ENCODE peak calls at places on chromosomes 11 and 22, in nine cellular contexts. X is GM23248, C is right cardiac atrium, U is SJSA1, H is breast epithelium, G is sigmoid colon, B is tibial nerve, S is prostate gland, K is IMR-90. J is an unnamed sample.
A peak's percentile ranks its signal among the peaks of the same experiment; 100 is the strongest.

GRCh38 chr11:124762624-124763155 is 600 bp upstream of the ESAM start:
- DNase-seq in B (no peak), H (no peak), G (no peak), X (peak; percentile 30), K (no peak), U (no peak), S (no peak), C (peak; percentile 63), J (peak; percentile 40)

GRCh38 chr22:35227248-35227647 is 30.0 kb upstream of the HMGXB4 start:
- DNase-seq in H (no peak), C (no peak), G (no peak), B (no peak), K (no peak), U (no peak), X (no peak), S (no peak), J (no peak)

GRCh38 chr11:13429288-13429687 is 33.7 kb downstream of the BTBD10 start:
- DNase-seq in X (no peak), S (no peak), H (no peak), G (no peak), C (no peak), B (no peak), U (no peak), K (no peak), J (no peak)

GRCh38 chr11:68430801-68431200 is 29.8 kb upstream of the PPP6R3 start:
- DNase-seq in S (no peak), C (no peak), H (no peak), G (no peak), X (no peak), B (no peak), K (no peak), U (no peak), J (peak; percentile 89)

GRCh38 chr22:46150615-46151423 is 493 bp downstream of the PPARA start:
- DNase-seq in G (peak; percentile 76), B (no peak), U (no peak), X (peak; percentile 55), K (no peak), H (peak; percentile 53), S (peak; percentile 23), C (peak; percentile 84), J (peak; percentile 53)

GRCh38 chr11:124315052-124315451 is 1.3 kb upstream of the OR8D1 start:
- DNase-seq in G (no peak), U (peak; percentile 39), S (no peak), X (peak; percentile 34), C (no peak), K (peak; percentile 80), B (no peak), H (no peak), J (no peak)

GRCh38 chr22:37457093-37457893 is 28.9 kb downstream of the MFNG start:
- DNase-seq in C (peak; percentile 80), K (peak; percentile 48), S (peak; percentile 69), X (peak; percentile 66), B (peak; percentile 81), U (peak; percentile 83), H (peak; percentile 66), G (no peak), J (peak; percentile 85)

GRCh38 chr11:76380161-76380976 is 563 bp downstream of the THAP12 start:
- DNase-seq in H (no peak), X (peak; percentile 62), C (peak; percentile 77), B (no peak), G (peak; percentile 64), K (peak; percentile 13), S (peak; percentile 9), U (no peak), J (peak; percentile 23)

GRCh38 chr22:49760630-49761571 is 66.8 kb downstream of the BRD1 start:
- DNase-seq in S (no peak), K (no peak), X (no peak), B (no peak), G (no peak), C (no peak), H (peak; percentile 33), U (no peak), J (no peak)

GRCh38 chr22:43542681-43543521 is 131.1 kb downstream of the MPPED1 start:
- DNase-seq in H (no peak), B (no peak), C (no peak), S (no peak), U (peak; percentile 24), X (no peak), G (peak; percentile 28), K (no peak), J (no peak)

GRCh38 chr11:62138630-62139425 is 15.0 kb downstream of the INCENP start:
- DNase-seq in H (no peak), C (no peak), K (no peak), B (no peak), U (peak; percentile 41), G (no peak), S (no peak), X (no peak), J (no peak)

GRCh38 chr11:64100782-64101358 is 65.0 kb downstream of the MACROD1 start:
- DNase-seq in G (no peak), H (no peak), X (no peak), S (no peak), B (no peak), C (peak; percentile 27), K (no peak), U (no peak), J (no peak)

GRCh38 chr11:35059040-35059439 is 79.9 kb upstream of the CD44 start:
- DNase-seq in G (no peak), K (no peak), X (no peak), H (no peak), U (no peak), C (no peak), B (no peak), S (no peak), J (no peak)

GRCh38 chr11:86749861-86750401 is 50.4 kb upstream of the PRSS23 start:
- DNase-seq in H (no peak), X (peak; percentile 32), C (no peak), K (no peak), G (no peak), B (no peak), U (no peak), S (no peak), J (no peak)

GRCh38 chr11:34302046-34302921 is 55.5 kb downstream of the ABTB2 start:
- DNase-seq in C (no peak), G (no peak), H (no peak), K (peak; percentile 98), S (no peak), B (no peak), U (peak; percentile 79), X (peak; percentile 94), J (no peak)

DNA sequence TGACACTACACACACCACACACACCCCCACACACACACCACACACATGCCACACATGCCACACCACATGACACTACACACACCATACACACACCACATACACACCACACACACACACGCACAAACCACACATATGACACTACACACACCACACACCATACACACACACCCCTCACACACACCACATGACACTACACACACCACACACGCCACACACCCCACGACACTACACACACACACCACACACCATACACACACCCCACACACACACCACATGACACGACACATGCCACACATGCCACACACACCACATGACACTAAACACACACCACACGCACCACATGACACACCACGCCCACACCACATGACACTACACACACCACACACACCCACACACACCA is 101.8 kb upstream of the ASPHD2 start:
- DNase-seq in S (no peak), X (no peak), H (no peak), U (no peak), B (no peak), C (no peak), G (no peak), K (no peak), J (no peak)
- H3K27ac ChIP-seq in S (no peak overlapping the region), X (no peak overlapping the region), H (no peak overlapping the region), U (no peak overlapping the region), B (no peak overlapping the region), C (no peak overlapping the region), G (no peak overlapping the region), K (no peak overlapping the region), J (no peak overlapping the region)

GRCh38 chr11:3193373-3194015 is 25.1 kb downstream of the MRGPRG start:
- DNase-seq in H (peak; percentile 44), B (no peak), K (no peak), G (peak; percentile 52), C (no peak), S (no peak), X (no peak), U (no peak), J (no peak)
- H3K4me1 ChIP-seq in H (no peaks in the 10 kb centered on the region), B (no peaks in the 10 kb centered on the region), K (no peaks in the 10 kb centered on the region), G (no peaks in the 10 kb centered on the region), C (no peaks in the 10 kb centered on the region), S (no peaks in the 10 kb centered on the region), X (no peaks in the 10 kb centered on the region), U (no peaks in the 10 kb centered on the region), J (no peaks in the 10 kb centered on the region)

DNA sequence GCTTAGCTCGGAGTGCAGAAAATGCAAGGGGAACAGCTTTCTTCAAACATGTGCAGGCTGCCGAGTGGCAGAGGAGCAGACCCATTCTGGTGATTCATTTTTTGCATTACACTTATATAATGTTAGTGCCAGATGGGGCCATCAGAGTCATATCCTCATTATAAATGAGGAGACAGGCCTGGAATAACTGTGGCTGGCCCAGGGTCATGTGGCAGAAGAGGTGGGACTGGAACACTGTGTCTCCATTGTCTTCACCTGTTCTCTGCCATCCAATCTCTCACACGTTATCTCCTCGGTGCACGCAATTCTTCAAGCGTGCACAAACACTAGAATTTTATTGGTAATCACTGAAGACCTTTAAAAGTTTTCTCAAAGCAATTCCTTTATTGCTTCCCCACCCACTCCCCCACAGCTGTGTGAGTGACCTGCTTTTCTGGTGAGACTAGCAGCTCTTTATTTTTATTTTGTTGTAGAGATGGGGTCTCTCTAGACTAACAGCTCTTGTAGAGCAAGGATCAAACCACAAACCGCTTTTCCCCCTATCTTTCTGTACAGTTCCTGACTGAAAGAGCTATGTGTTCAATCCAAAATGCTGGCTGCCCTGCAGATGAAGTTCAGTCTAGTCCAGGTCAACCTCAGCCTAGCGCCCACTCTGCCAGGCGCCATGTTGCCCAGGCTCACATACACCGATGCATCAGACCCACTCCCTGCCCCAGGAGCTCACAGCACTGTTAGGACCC is 75.3 kb downstream of the ST3GAL4 start:
- DNase-seq in C (peak; percentile 20), B (no peak), H (no peak), X (peak; percentile 51), U (no peak), S (no peak), K (peak; percentile 6), G (no peak), J (no peak)
- H3K27ac ChIP-seq in C (peak overlapping the region; percentile 51), B (no peak overlapping the region), H (no peak overlapping the region), X (no peak overlapping the region), U (peak overlapping the region; percentile 90), S (no peak overlapping the region), K (no peak overlapping the region), G (peak overlapping the region; percentile 68), J (no peak overlapping the region)

GRCh38 chr11:128727320-128727719 is 33.4 kb downstream of the FLI1 start:
- DNase-seq in S (no peak), B (no peak), H (no peak), G (no peak), X (no peak), C (peak; percentile 31), U (no peak), K (no peak), J (no peak)
- H3K4me1 ChIP-seq in S (no peaks in the 10 kb centered on the region), B (no peaks in the 10 kb centered on the region), H (no peaks in the 10 kb centered on the region), G (no peaks in the 10 kb centered on the region), X (peaks cover 7% of the 10 kb centered on the region), C (peaks cover 30% of the 10 kb centered on the region), U (no peaks in the 10 kb centered on the region), K (peaks cover 6% of the 10 kb centered on the region), J (no peaks in the 10 kb centered on the region)

J was measured in small intestine.